ENCODE peak calls at places on chromosomes 4 and X, in five cellular contexts. D, R, V, X and J are unnamed samples.

GRCh38 chr4:34043131-34043530 is 2201.2 kb downstream of the ARAP2 start:
- DNase-seq in D (peak; percentile 24), R (no peak), V (no peak), X (no peak), J (no peak)

GRCh38 chrX:20320461-20321159 is 53.9 kb upstream of the RPS6KA3 start:
- DNase-seq in D (no peak), R (no peak), V (no peak), X (no peak), J (peak; percentile 76)

GRCh38 chr4:141636771-141637460 is 533 bp downstream of the IL15 start:
- DNase-seq in D (peak; percentile 79), R (peak; percentile 84), V (peak; percentile 66), X (peak; percentile 64), J (no peak)

GRCh38 chr4:173801876-173802713 is 272.1 kb upstream of the HAND2 start:
- DNase-seq in D (no peak), R (peak; percentile 33), V (peak; percentile 28), X (peak; percentile 15), J (no peak)

GRCh38 chr4:22477136-22477793 is 38.6 kb downstream of the ADGRA3 start:
- DNase-seq in D (no peak), R (no peak), V (no peak), X (no peak), J (no peak)

GRCh38 chrX:153400146-153401132 is 711 bp downstream of the PNMA6E start:
- DNase-seq in D (peak; percentile 27), R (peak; percentile 24), V (peak; percentile 67), X (no peak), J (peak; percentile 88)

GRCh38 chr4:1365271-1366178 is 18.5 kb downstream of the UVSSA start:
- DNase-seq in D (no peak), R (no peak), V (no peak), X (no peak), J (no peak)

GRCh38 chr4:6751611-6752485 is 30.7 kb upstream of the KIAA0232 start:
- DNase-seq in D (peak; percentile 36), R (no peak), V (no peak), X (peak; percentile 10), J (no peak)

GRCh38 chr4:158817562-158818370 is 48.9 kb downstream of the FNIP2 start:
- DNase-seq in D (peak; percentile 48), R (no peak), V (no peak), X (no peak), J (no peak)

GRCh38 chr4:25837107-25837506 is 25.7 kb downstream of the SEL1L3 start:
- DNase-seq in D (no peak), R (no peak), V (no peak), X (no peak), J (no peak)

GRCh38 chr4:2837904-2838496 is 5.6 kb upstream of the ADD1 start:
- DNase-seq in D (no peak), R (peak; percentile 68), V (no peak), X (peak; percentile 39), J (peak; percentile 74)

GRCh38 chr4:186326391-186326790 is 60.4 kb downstream of the F11 start:
- DNase-seq in D (no peak), R (no peak), V (no peak), X (peak; percentile 17), J (no peak)

GRCh38 chr4:38177792-38178665 is 217.8 kb downstream of the PTTG2 start:
- DNase-seq in D (no peak), R (peak; percentile 66), V (no peak), X (no peak), J (no peak)

GRCh38 chr4:121717680-121718237 is 21.0 kb upstream of the ANXA5 start:
- DNase-seq in D (peak; percentile 81), R (peak; percentile 73), V (no peak), X (peak; percentile 74), J (no peak)

GRCh38 chr4:10006604-10007435 is 14.5 kb downstream of the SLC2A9 start:
- DNase-seq in D (no peak), R (peak; percentile 51), V (no peak), X (no peak), J (no peak)

GRCh38 chr4:176735300-176735699 is 57.4 kb downstream of the VEGFC start:
- DNase-seq in D (peak; percentile 38), R (peak; percentile 68), V (no peak), X (peak; percentile 88), J (no peak)

GRCh38 chr4:55733874-55734437 is 85.6 kb upstream of the EXOC1L start:
- DNase-seq in D (peak; percentile 34), R (peak; percentile 75), V (no peak), X (peak; percentile 3), J (no peak)

GRCh38 chr4:22869235-22869634 is 176.5 kb downstream of the GBA3 start:
- DNase-seq in D (no peak), R (no peak), V (peak; percentile 28), X (no peak), J (peak; percentile 46)

GRCh38 chrX:136046295-136046894 is 61.2 kb downstream of the SLC9A6 start:
- DNase-seq in D (no peak), R (no peak), V (no peak), X (peak; percentile 53), J (peak; percentile 17)

GRCh38 chr4:174089711-174090110 is 193.8 kb downstream of the FBXO8 start:
- DNase-seq in D (no peak), R (no peak), V (no peak), X (no peak), J (no peak)

GRCh38 chr4:10732235-10732975 is 47.8 kb upstream of the CLNK start:
- DNase-seq in D (no peak), R (no peak), V (no peak), X (no peak), J (no peak)

GRCh38 chr4:92387459-92388069 is 83.8 kb downstream of the GRID2 start:
- DNase-seq in D (peak; percentile 49), R (peak; percentile 59), V (peak; percentile 57), X (peak; percentile 53), J (peak; percentile 68)

GRCh38 chrX:125507119-125507518 is 187.4 kb downstream of the TEX13C start:
- DNase-seq in D (peak; percentile 49), R (peak; percentile 47), V (no peak), X (no peak), J (no peak)

GRCh38 chrX:1181131-1181530 is 31.3 kb downstream of the CRLF2 start:
- DNase-seq in D (no peak), R (no peak), V (no peak), X (no peak), J (no peak)

GRCh38 chrX:154734101-154734781 is 16.6 kb downstream of the GAB3 start:
- DNase-seq in D (peak; percentile 90), R (peak; percentile 60), V (no peak), X (peak; percentile 91), J (no peak)

GRCh38 chr4:43457866-43458265 is 565.4 kb downstream of the GRXCR1 start:
- DNase-seq in D (no peak), R (peak; percentile 3), V (no peak), X (peak; percentile 40), J (no peak)

GRCh38 chr4:112517067-112517588 is 1.1 kb upstream of the NEUROG2 start:
- DNase-seq in D (no peak), R (no peak), V (peak; percentile 78), X (no peak), J (peak; percentile 67)

GRCh38 chrX:132622130-132622529 is 133.3 kb upstream of the MBNL3 start:
- DNase-seq in D (peak; percentile 72), R (peak; percentile 60), V (no peak), X (peak; percentile 35), J (no peak)

GRCh38 chrX:49075347-49075746 is 1.5 kb upstream of the PRAF2 start:
- DNase-seq in D (no peak), R (no peak), V (no peak), X (no peak), J (no peak)

GRCh38 chrX:49070988-49071387 is 2.8 kb downstream of the PRAF2 start:
- DNase-seq in D (no peak), R (no peak), V (no peak), X (no peak), J (no peak)

GRCh38 chrX:49069038-49069437 is 4.8 kb downstream of the PRAF2 start:
- DNase-seq in D (no peak), R (no peak), V (no peak), X (no peak), J (no peak)

GRCh38 chrX:49073641-49074575 is at the start of gene PRAF2:
- DNase-seq in D (peak; percentile 90), R (peak; percentile 94), V (peak; percentile 91), X (peak; percentile 89), J (no peak)

DNA sequence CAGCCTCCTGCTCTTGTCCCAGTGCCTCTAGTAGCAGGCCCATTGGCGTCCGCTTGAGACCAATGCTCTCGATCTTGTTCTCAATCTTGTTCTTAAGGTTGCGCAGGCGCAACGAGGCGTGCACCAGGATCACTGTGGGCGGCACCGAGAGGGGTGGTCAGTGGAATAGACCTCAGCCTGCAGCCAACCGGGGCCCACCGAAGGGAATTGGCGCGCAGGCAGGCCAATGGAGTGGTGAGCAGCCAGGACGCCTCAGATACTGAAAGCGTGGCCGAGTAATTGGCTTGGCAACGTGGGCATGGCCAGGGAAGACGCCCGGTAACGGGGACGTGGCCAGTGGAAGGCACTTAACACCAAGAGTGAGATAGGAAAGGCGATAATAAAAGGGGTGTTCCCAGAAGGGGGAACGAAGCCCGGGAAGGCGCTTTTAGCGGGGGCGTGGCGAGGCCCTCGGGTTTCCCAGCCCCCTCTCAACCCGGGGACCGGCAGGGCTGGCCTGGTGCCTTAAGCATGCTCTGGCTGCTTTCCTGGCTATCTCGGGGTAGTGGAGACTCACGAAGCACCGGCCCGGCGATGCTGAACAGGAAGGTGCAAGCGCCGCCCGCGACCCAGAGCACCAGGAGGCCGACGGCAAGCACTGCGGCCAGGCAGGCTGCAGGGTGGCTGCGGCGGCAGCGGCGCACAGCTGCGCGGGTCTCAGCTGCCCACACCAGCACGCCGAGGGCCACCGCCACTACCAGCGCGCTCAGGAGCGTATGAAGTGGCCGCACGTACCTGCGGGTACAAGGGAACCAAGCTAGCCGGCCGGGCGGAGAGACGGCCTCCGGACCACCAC is 1.7 kb downstream of the PRAF2 start:
- DNase-seq in D (no peak), R (peak; percentile 48), V (no peak), X (peak; percentile 67), J (no peak)
- H3K4me3 ChIP-seq in D (no peak overlapping the region), R (peak overlapping the region; percentile 94), V (no peak overlapping the region), X (peak overlapping the region; percentile 85), J (no peak overlapping the region)

DNA sequence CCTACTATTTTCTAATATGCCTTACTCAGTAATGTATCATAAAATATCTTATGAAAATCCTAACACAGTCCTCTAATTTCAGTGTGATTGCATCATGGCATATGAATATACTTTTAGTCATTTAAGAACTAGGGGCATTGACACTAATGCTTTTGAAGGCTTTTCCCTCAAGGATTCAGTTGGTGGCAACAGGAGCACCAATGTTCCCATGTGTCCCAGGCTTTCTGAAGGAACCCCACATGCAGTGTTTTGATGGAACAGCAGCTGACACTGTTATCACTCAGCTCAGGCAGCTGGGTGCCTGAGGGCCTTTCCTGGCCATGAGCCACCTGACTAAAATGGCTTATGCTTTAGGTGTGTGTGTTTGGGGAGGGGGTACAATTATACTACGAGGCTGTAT is 348.3 kb downstream of the ARHGAP24 start:
- DNase-seq in D (no peak), R (peak; percentile 73), V (no peak), X (peak; percentile 62), J (no peak)
- H2AFZ ChIP-seq in D (no peak overlapping the region), R (no peak overlapping the region), V (no peak overlapping the region), X (no peak overlapping the region), J (no peak overlapping the region)

DNA sequence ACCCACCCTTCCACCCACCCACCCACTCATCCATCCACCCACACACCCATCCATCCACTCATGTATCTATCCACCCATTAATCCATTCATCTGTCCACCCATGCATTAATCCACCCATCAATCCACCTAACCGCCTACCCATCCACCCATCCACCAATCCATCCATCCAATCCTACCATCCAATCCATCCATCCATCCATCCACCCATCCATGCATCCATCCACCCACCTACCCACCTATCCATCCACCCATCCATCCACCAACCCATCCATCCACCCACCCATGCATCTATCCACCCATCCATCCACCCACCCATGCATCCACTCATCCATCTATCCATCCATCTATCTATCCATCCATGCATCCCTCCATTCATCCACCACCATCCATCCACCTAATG is 34.8 kb upstream of the AFAP1 start:
- DNase-seq in D (no peak), R (no peak), V (no peak), X (no peak), J (no peak)
- H3K4me1 ChIP-seq in D (peaks cover 45% of the 10 kb centered on the region), R (peaks cover 50% of the 10 kb centered on the region), V (peaks cover 2% of the 10 kb centered on the region), X (peaks cover 40% of the 10 kb centered on the region), J (no peaks in the 10 kb centered on the region)

GRCh38 chrX:49072712-49073095 is 1.1 kb downstream of the PRAF2 start:
- DNase-seq in D (no peak), R (peak; percentile 29), V (no peak), X (no peak), J (no peak)
- H3K4me3 ChIP-seq in D (no peak overlapping the region), R (peak overlapping the region; percentile 94), V (peak overlapping the region; percentile 78), X (peak overlapping the region; percentile 85), J (no peak overlapping the region)